ENCODE peak calls at places on chromosomes 3 and 15, in five cellular contexts. V, P, U, J and S are unnamed samples.

GRCh38 chr3:25587975-25588374 is 76.7 kb downstream of the TOP2B start:
- DNase-seq in V (no peak), P (no peak), U (no peak), J (no peak), S (no peak)

GRCh38 chr3:162960269-162960668 is 1463.7 kb downstream of the OTOL1 start:
- DNase-seq in V (no peak), P (no peak), U (no peak), J (no peak), S (no peak)

GRCh38 chr3:111717601-111718000 is 122.5 kb upstream of the ZBED2 start:
- DNase-seq in V (peak), P (peak), U (no peak), J (peak), S (peak)

GRCh38 chr3:14451844-14452533 is 49.6 kb downstream of the SLC6A6 start:
- DNase-seq in V (peak), P (no peak), U (no peak), J (no peak), S (no peak)

GRCh38 chr15:65402971-65403370 is 19.8 kb downstream of the IGDCC4 start:
- DNase-seq in V (no peak), P (no peak), U (no peak), J (no peak), S (no peak)

GRCh38 chr3:182238141-182238540 is 526.4 kb downstream of the SOX2 start:
- DNase-seq in V (no peak), P (no peak), U (no peak), J (no peak), S (no peak)

GRCh38 chr3:24365168-24365567 is 129.5 kb downstream of the THRB start:
- DNase-seq in V (peak), P (no peak), U (no peak), J (no peak), S (peak)

GRCh38 chr3:120162400-120162799 is 68.2 kb upstream of the GSK3B start:
- DNase-seq in V (no peak), P (no peak), U (no peak), J (no peak), S (no peak)

GRCh38 chr3:195909294-195909644 is 918 bp upstream of the TNK2 start:
- DNase-seq in V (no peak), P (no peak), U (no peak), J (no peak), S (no peak)

GRCh38 chr3:185176756-185177359 is 24.0 kb upstream of the C3orf70 start:
- DNase-seq in V (peak), P (no peak), U (no peak), J (peak), S (peak)

GRCh38 chr15:60548101-60548500 is 69.2 kb upstream of the ICE2 start:
- DNase-seq in V (no peak), P (no peak), U (peak), J (no peak), S (no peak)
- TF ChIP-seq SRF in V (no peak), P (no peak), U (no peak), J (no peak), S (no peak)

DNA sequence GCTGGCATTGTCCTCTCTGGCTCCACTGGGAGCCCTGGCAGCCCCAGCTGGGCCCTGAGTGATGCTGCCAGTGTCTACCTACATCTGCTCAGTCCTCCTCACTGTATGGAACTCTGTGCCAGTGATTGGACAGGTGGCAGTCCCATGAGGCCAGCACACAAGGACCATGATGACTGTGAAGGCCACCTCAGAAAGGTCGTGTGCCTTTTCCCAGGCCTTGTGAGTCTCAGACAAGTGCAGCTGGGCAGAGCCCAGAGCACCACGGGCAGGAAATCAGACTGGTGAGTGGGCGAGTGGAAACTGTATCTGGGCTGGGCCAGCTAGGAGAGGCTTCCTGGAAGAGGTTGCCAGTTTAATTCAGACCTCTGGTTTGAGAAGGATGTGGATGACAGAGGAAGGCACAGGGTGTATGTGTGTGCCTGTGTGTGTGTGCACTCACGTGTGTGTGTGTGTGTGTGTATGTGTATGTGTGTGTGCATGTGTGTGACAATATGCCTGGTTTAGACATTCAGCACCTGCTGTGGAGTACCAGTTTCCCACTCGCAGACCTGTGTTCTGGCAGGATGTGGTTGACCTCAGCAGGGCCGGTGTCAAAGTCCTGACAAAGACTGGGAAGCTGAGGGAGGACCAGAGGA is 7.0 kb downstream of the MAPKAPK3 start:
- DNase-seq in V (no peak), P (no peak), U (no peak), J (no peak), S (no peak)
- TF ChIP-seq SRF in V (no peak), P (no peak), U (no peak), J (no peak), S (no peak)

DNA sequence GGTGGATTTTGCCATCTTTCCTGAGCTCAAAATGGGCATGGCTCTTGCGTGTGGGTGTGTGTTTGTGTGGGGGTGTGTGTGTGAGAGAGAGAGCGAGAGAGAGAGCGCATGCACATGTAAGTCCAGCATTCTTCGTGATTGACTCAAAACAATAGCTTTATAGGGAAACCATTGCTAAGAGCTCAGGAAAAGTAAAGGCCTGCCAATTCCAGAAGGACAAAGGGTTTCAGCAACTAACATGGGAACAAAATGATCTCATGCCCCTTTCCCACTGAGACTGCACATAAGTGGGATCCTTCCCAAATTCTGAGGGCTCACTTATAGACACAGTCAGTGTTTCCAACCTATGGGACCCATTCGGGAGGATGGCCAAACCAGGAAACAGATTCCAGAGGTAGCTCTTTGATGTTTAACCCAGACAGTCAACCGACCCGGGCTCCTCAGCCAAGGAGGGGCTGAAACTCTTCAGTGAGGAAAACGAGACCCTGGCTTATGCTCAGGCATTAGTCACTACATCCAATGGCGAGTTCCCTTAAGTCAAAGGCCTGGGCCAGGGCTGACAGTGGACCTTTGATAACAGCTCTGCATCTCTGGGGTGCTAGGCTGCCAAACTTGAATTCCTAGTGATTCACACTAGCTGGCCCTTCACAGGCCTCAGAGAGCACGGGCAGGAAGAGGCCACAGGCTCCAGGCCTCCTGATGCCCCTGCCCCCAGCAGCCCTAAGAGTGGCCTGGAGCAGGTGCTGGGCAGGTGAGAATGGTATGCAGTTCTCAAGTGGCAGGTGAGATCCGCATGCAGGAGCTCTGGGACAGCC is 305.0 kb upstream of the C2CD4B start:
- DNase-seq in V (peak), P (no peak), U (no peak), J (no peak), S (peak)
- TF ChIP-seq SRF in V (no peak), P (no peak), U (no peak), J (no peak), S (no peak)

GRCh38 chr15:90892498-90893174 is 8.3 kb downstream of the FES start:
- DNase-seq in V (no peak), P (no peak), U (no peak), J (no peak), S (no peak)

GRCh38 chr15:90893175-90894090 is 9.1 kb downstream of the FES start:
- DNase-seq in V (peak), P (no peak), U (no peak), J (peak), S (peak)

GRCh38 chr15:90891346-90891949 is 7.1 kb downstream of the FES start:
- DNase-seq in V (no peak), P (no peak), U (no peak), J (no peak), S (no peak)

GRCh38 chr15:90892023-90892422 is 7.7 kb downstream of the FES start:
- DNase-seq in V (no peak), P (no peak), U (no peak), J (no peak), S (no peak)

DNA sequence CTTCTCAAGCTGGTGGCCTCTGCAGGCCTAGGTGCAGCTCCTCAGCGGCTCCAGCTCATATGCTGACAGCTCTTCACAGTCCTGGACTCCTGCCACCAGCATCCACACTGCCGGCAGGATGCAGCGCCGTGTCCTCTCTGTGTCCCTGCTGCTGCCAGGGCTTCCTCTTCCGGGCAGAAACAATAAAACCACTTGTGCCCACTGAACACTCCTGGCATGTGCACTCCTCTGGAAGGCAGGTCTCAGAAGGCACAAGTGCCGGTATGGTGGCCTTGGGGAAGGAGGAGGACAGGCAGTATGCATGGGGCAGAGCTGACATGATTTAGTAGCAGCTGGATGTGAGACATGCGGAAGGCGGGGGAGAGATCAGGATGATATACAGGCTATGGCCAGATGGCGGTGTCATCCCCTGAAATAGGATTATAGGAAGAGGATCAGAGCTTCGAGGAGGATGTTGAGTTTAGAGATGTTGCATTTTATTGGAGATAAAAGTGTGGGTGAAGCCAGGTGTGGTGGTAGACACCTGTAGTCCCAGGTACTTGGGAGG is 7.5 kb upstream of the MAN2A2 start:
- DNase-seq in V (no peak), P (no peak), U (no peak), J (peak), S (no peak)
- TF ChIP-seq SRF in V (no peak), P (no peak), U (no peak), J (no peak), S (no peak)

GRCh38 chr15:69583627-69584026 is 131.0 kb downstream of the RPLP1 start:
- DNase-seq in V (no peak), P (no peak), U (no peak), J (no peak), S (no peak)
- TF ChIP-seq SRF in V (no peak), P (no peak), U (no peak), J (no peak), S (no peak)

DNA sequence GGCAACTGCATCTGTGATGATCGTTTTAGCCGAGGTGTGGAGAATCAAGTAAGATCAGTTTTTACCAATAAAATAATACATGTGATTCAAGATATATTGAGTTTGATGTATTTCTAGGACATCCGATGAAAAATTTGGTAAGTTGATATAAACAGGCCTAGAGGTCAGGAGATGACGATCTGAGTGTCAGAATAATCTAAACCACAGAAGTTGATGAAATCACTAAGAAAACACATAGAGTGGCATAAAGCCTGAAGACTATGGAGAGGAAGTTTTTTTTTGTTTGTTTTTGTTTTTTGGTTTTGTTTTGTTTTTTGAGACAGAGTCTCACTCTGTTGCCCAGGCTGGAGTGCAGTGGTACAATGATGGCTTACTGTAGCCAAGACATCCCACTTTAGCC is 235.3 kb downstream of the RBMS3 start:
- DNase-seq in V (no peak), P (no peak), U (no peak), J (no peak), S (no peak)
- TF ChIP-seq SRF in V (no peak), P (no peak), U (no peak), J (no peak), S (no peak)